ENCODE peak calls at places on chromosomes 16 and 17, in five cellular contexts. One of them, this sample, is unnamed.

GRCh38 chr17:13597723-13598347 is 3.9 kb downstream of the HS3ST3A1 start:
- DNase-seq in H1: no peak
- DNase-seq in neuronal stem cell: no peak
- DNase-seq in mesenchymal stem cell: peak
- DNase-seq in H9: no peak
- DNase-seq in this sample: peak

GRCh38 chr17:27635275-27635823 is 4.4 kb downstream of the LGALS9 start:
- DNase-seq in mesenchymal stem cell: no peak
- DNase-seq in neuronal stem cell: no peak
- DNase-seq in H9: no peak
- DNase-seq in H1: no peak
- DNase-seq in this sample: no peak

GRCh38 chr17:44779211-44780025 is 20.6 kb downstream of the ADAM11 start:
- DNase-seq in H9: peak
- DNase-seq in mesenchymal stem cell: peak
- DNase-seq in neuronal stem cell: peak
- DNase-seq in H1: peak
- DNase-seq in this sample: peak

GRCh38 chr17:83067718-83068261 is 11.6 kb upstream of the METRNL start:
- DNase-seq in neuronal stem cell: no peak
- DNase-seq in H9: no peak
- DNase-seq in H1: peak
- DNase-seq in mesenchymal stem cell: no peak
- DNase-seq in this sample: peak

GRCh38 chr17:1111599-1112443 is 68.0 kb downstream of the ABR start:
- DNase-seq in mesenchymal stem cell: no peak
- DNase-seq in H1: no peak
- DNase-seq in H9: no peak
- DNase-seq in neuronal stem cell: no peak
- DNase-seq in this sample: no peak

GRCh38 chr17:2061441-2061797 is 6.5 kb downstream of the HIC1 start:
- DNase-seq in H9: no peak
- DNase-seq in H1: no peak
- DNase-seq in mesenchymal stem cell: peak
- DNase-seq in neuronal stem cell: no peak
- DNase-seq in this sample: no peak

GRCh38 chr17:80663783-80664206 is 119.2 kb downstream of the RPTOR start:
- DNase-seq in H1: no peak
- DNase-seq in mesenchymal stem cell: peak
- DNase-seq in neuronal stem cell: no peak
- DNase-seq in H9: no peak
- DNase-seq in this sample: peak

GRCh38 chr16:86611517-86611840 is 33.1 kb downstream of the FOXL1 start:
- DNase-seq in mesenchymal stem cell: peak
- DNase-seq in H1: no peak
- DNase-seq in H9: no peak
- DNase-seq in neuronal stem cell: no peak
- DNase-seq in this sample: peak

GRCh38 chr17:57379237-57380054 is 123.1 kb downstream of the MSI2 start:
- DNase-seq in H1: no peak
- DNase-seq in mesenchymal stem cell: peak
- DNase-seq in H9: peak
- DNase-seq in neuronal stem cell: peak
- DNase-seq in this sample: peak

GRCh38 chr17:64073771-64074703 is 53.6 kb upstream of the ICAM2 start:
- DNase-seq in H1: no peak
- DNase-seq in neuronal stem cell: no peak
- DNase-seq in H9: no peak
- DNase-seq in mesenchymal stem cell: no peak
- DNase-seq in this sample: no peak

GRCh38 chr17:80445152-80446110 is 30.5 kb downstream of the ENDOV start:
- DNase-seq in neuronal stem cell: no peak
- DNase-seq in H9: no peak
- DNase-seq in mesenchymal stem cell: no peak
- DNase-seq in H1: no peak
- DNase-seq in this sample: no peak

GRCh38 chr17:74760404-74761105 is 12.1 kb downstream of the NHERF1 start:
- DNase-seq in H1: no peak
- DNase-seq in mesenchymal stem cell: no peak
- DNase-seq in H9: no peak
- DNase-seq in neuronal stem cell: no peak
- DNase-seq in this sample: no peak

GRCh38 chr16:58461056-58461455 is 38.9 kb upstream of the NDRG4 start:
- DNase-seq in H1: no peak
- DNase-seq in mesenchymal stem cell: no peak
- DNase-seq in H9: no peak
- DNase-seq in neuronal stem cell: no peak
- DNase-seq in this sample: no peak

GRCh38 chr16:2976673-2977072 is 3.6 kb downstream of the PKMYT1 start:
- DNase-seq in H9: no peak
- DNase-seq in mesenchymal stem cell: no peak
- DNase-seq in H1: no peak
- DNase-seq in neuronal stem cell: no peak
- DNase-seq in this sample: no peak

GRCh38 chr17:10073905-10074304 is 124.5 kb downstream of the GAS7 start:
- DNase-seq in neuronal stem cell: no peak
- DNase-seq in H9: no peak
- DNase-seq in H1: no peak
- DNase-seq in mesenchymal stem cell: no peak
- DNase-seq in this sample: no peak

GRCh38 chr17:62791235-62792121 is 16.6 kb downstream of the MARCHF10 start:
- DNase-seq in mesenchymal stem cell: peak
- DNase-seq in neuronal stem cell: no peak
- DNase-seq in H9: no peak
- DNase-seq in H1: no peak
- DNase-seq in this sample: peak

GRCh38 chr16:5041604-5042133 is 7.9 kb upstream of the NAGPA start:
- DNase-seq in mesenchymal stem cell: peak
- DNase-seq in H9: no peak
- DNase-seq in H1: no peak
- DNase-seq in neuronal stem cell: no peak
- DNase-seq in this sample: peak

GRCh38 chr16:53982631-53983042 is 278.7 kb downstream of the FTO start:
- DNase-seq in H9: no peak
- DNase-seq in mesenchymal stem cell: no peak
- DNase-seq in neuronal stem cell: no peak
- DNase-seq in H1: no peak
- DNase-seq in this sample: no peak

GRCh38 chr16:25395528-25395927 is 137.9 kb upstream of the ZKSCAN2 start:
- DNase-seq in neuronal stem cell: no peak
- DNase-seq in H1: no peak
- DNase-seq in mesenchymal stem cell: no peak
- DNase-seq in H9: no peak
- DNase-seq in this sample: no peak

GRCh38 chr17:72444517-72445054 is 323.8 kb downstream of the SOX9 start:
- DNase-seq in mesenchymal stem cell: no peak
- DNase-seq in H1: no peak
- DNase-seq in H9: no peak
- DNase-seq in neuronal stem cell: no peak
- DNase-seq in this sample: no peak

GRCh38 chr16:27639588-27640276 is 89.8 kb downstream of the KATNIP start:
- DNase-seq in H9: peak
- DNase-seq in neuronal stem cell: peak
- DNase-seq in mesenchymal stem cell: peak
- DNase-seq in H1: peak
- DNase-seq in this sample: peak

GRCh38 chr17:59000022-59000421 is 106.7 kb downstream of the TRIM37 start:
- DNase-seq in H9: no peak
- DNase-seq in neuronal stem cell: no peak
- DNase-seq in mesenchymal stem cell: no peak
- DNase-seq in H1: no peak
- DNase-seq in this sample: no peak

GRCh38 chr17:58995247-58995940 is 111.3 kb downstream of the TRIM37 start:
- DNase-seq in mesenchymal stem cell: no peak
- DNase-seq in H1: no peak
- DNase-seq in H9: no peak
- DNase-seq in neuronal stem cell: no peak
- DNase-seq in this sample: peak

GRCh38 chr17:58996968-58997367 is 109.7 kb downstream of the TRIM37 start:
- DNase-seq in neuronal stem cell: no peak
- DNase-seq in mesenchymal stem cell: no peak
- DNase-seq in H9: no peak
- DNase-seq in H1: no peak
- DNase-seq in this sample: no peak

GRCh38 chr17:58998871-58999270 is 107.8 kb downstream of the TRIM37 start:
- DNase-seq in neuronal stem cell: no peak
- DNase-seq in H9: no peak
- DNase-seq in mesenchymal stem cell: no peak
- DNase-seq in H1: no peak
- DNase-seq in this sample: no peak

DNA sequence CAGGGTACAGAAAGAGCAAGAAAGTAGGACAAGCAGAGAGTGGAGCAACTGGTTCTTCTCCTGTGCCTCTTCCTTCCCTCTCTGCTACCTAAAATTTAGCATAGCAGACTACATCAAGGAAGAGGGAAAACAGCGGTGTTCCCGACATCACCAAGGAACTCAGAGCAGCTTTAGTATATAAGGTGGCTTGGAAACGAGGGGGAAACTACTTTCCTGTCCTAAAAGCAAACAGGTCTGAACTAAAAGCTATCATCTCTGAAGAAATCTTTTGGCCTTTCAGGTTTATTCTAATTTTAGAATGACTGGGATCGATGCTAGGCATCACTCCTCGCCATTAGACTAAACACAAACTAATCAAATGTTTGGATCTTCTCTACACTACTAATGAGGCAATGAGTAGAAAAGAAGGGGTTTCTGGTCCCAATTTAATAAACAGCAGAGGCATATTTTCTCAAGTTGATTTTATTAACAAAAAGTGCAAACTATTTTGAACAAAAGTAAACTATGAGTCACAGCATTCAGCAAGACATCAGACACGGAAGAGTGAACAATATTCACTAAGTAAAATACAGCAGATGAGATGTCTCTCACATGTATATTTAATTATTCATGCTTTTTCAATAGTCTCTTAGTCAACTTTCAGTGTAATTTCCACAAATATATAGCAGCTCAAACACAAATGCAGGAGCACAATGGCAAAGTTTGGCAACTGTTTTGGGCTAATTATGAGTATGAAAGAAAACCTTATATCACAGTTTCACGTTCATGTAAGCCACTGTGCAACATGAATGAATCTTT is 108.7 kb downstream of the TRIM37 start:
- DNase-seq in neuronal stem cell: no peak
- DNase-seq in H9: no peak
- DNase-seq in H1: no peak
- DNase-seq in mesenchymal stem cell: peak
- DNase-seq in this sample: peak
- H2BK15ac ChIP-seq in neuronal stem cell: no peak
- H2BK15ac ChIP-seq in H9: no peak
- H2BK15ac ChIP-seq in H1: no peak
- H2BK15ac ChIP-seq in mesenchymal stem cell: no peak
- H2BK15ac ChIP-seq in this sample: no peak

GRCh38 chr17:66968916-66969315 is 4.4 kb downstream of the CACNG4 start:
- DNase-seq in H9: no peak
- DNase-seq in H1: no peak
- DNase-seq in mesenchymal stem cell: no peak
- DNase-seq in neuronal stem cell: no peak
- DNase-seq in this sample: no peak
- H4K91ac ChIP-seq in H9: no peak
- H4K91ac ChIP-seq in H1: no peak
- H4K91ac ChIP-seq in mesenchymal stem cell: no peak
- H4K91ac ChIP-seq in neuronal stem cell: no peak
- H4K91ac ChIP-seq in this sample: no peak

GRCh38 chr16:79601978-79602609 is 1.6 kb upstream of the MAF start:
- DNase-seq in H1: peak
- DNase-seq in neuronal stem cell: peak
- DNase-seq in H9: peak
- DNase-seq in mesenchymal stem cell: peak
- DNase-seq in this sample: peak

GRCh38 chr16:79602615-79603014 is 2.1 kb upstream of the MAF start:
- DNase-seq in H1: no peak
- DNase-seq in H9: no peak
- DNase-seq in mesenchymal stem cell: no peak
- DNase-seq in neuronal stem cell: no peak
- DNase-seq in this sample: no peak

GRCh38 chr16:79600636-79601091 is at the start of gene MAF:
- DNase-seq in H9: peak
- DNase-seq in neuronal stem cell: peak
- DNase-seq in mesenchymal stem cell: peak
- DNase-seq in H1: peak
- DNase-seq in this sample: peak

GRCh38 chr16:79599837-79600635 is 501 bp downstream of the MAF start:
- DNase-seq in mesenchymal stem cell: peak
- DNase-seq in neuronal stem cell: peak
- DNase-seq in H1: peak
- DNase-seq in H9: peak
- DNase-seq in this sample: no peak

DNA sequence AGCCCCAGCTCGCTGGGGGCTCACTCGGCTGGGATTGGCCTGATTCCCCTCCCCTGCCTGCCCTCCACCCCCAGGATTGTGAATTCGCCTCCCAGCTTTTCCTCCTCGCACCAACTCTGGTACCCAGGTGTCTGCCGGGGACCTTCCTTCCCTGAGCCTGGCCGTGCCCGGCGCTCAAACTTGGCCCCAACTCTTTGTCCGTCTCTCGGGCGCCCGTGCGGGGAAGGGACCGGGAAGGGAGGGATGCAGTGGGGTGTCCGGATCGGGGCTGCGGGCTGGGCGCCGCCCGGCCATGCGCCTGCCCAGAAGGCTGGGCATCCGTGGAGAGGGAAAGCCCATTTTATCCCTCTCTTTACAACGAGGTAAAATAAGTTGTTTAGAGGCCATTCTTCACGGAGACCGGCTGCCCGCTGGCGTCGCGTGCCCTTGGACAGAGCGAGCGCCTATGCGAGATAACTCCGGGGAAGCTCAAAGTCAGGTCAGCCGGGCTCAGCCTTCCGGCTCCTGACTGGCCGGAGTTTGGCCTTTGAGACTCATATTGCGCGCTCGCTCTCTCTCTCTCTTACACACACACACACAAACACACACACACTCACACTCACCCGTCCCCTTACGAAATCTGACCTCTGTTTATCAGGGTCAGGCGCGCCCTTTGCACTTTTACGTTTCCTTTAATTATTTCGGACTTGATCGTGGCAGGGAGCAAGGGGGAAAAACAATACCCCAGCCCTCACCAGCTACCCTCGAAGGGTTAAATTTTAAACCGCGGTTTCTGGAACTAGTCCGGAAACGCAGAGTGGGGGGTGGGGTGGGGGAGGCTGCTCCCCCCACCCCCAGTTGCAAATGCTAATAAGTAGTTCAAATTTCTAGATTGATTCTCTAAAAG is 798 bp upstream of the MAF start:
- DNase-seq in H9: peak
- DNase-seq in H1: no peak
- DNase-seq in neuronal stem cell: peak
- DNase-seq in mesenchymal stem cell: peak
- DNase-seq in this sample: no peak
- H2BK15ac ChIP-seq in H9: no peak
- H2BK15ac ChIP-seq in H1: no peak
- H2BK15ac ChIP-seq in neuronal stem cell: no peak
- H2BK15ac ChIP-seq in mesenchymal stem cell: peak
- H2BK15ac ChIP-seq in this sample: no peak

DNA sequence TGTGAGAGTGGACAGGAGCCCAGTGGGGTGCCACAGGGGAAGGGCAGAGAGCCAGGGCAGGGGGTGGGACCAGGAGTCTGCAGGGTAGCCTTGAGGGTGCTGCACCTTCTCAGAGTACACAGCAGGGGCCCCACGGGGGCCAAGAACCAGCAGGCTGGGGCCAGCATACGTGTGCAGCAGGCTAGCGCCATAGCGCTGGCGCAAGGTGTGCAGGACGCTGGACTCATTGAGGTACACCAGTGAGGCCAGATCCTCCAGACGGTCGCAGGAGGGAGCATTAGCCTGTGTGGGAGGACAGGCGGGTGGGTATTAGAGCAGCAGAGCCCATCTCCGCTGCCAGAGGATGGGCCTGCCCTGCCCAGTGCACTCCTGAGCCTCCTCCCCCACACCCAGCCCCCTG is 58.8 kb downstream of the MYO18A start:
- DNase-seq in mesenchymal stem cell: no peak
- DNase-seq in H1: no peak
- DNase-seq in H9: no peak
- DNase-seq in neuronal stem cell: no peak
- DNase-seq in this sample: no peak
- H4K91ac ChIP-seq in mesenchymal stem cell: no peak
- H4K91ac ChIP-seq in H1: no peak
- H4K91ac ChIP-seq in H9: no peak
- H4K91ac ChIP-seq in neuronal stem cell: no peak
- H4K91ac ChIP-seq in this sample: no peak